ENCODE peak calls at places on chromosomes 4 and X, in six cellular contexts. I is heart right ventricle; U is colonic mucosa; R is mammary epithelial cell; Z is adipocyte; E is CD8-positive, alpha-beta memory T cell. P is an unnamed sample.
A peak's percentile ranks its signal among the peaks of the same experiment; 100 is the strongest.

GRCh38 chr4:70505152-70505748 is 13.1 kb upstream of the AMTN start:
- DNase-seq in I (peak; percentile 5), E (peak; percentile 18), U (peak; percentile 50), R (peak; percentile 26), Z (peak; percentile 83), P (no peak)

GRCh38 chr4:115944146-115944905 is 830.9 kb upstream of the NDST4 start:
- DNase-seq in E (no peak), I (no peak), R (no peak), Z (no peak), U (no peak), P (peak; percentile 1)

GRCh38 chr4:184007891-184008290 is 102.8 kb downstream of the STOX2 start:
- DNase-seq in U (no peak), E (no peak), Z (no peak), I (no peak), R (peak; percentile 32), P (peak; percentile 25)

GRCh38 chrX:46912098-46912672 is at the start of gene JADE3:
- DNase-seq in U (peak; percentile 79), R (peak; percentile 67), Z (peak; percentile 86), E (no peak), I (peak; percentile 73), P (peak; percentile 58)

GRCh38 chrX:46849933-46850332 is 13.1 kb downstream of the RP2 start:
- DNase-seq in E (no peak), Z (no peak), I (no peak), U (no peak), R (peak; percentile 29), P (no peak)

GRCh38 chr4:6374575-6374974 is 97.8 kb downstream of the PPP2R2C start:
- DNase-seq in Z (no peak), E (no peak), U (no peak), R (no peak), I (no peak), P (no peak)

GRCh38 chrX:153981231-153981630 is 8.7 kb downstream of the TMEM187 start:
- DNase-seq in Z (no peak), R (no peak), U (no peak), I (no peak), E (no peak), P (no peak)

GRCh38 chrX:68424719-68425118 is 8.6 kb downstream of the OPHN1 start:
- DNase-seq in R (no peak), E (no peak), I (no peak), U (no peak), Z (no peak), P (no peak)

GRCh38 chrX:40175416-40176255 is 77.9 kb upstream of the BCOR start:
- DNase-seq in E (peak; percentile 86), Z (peak; percentile 67), I (peak; percentile 75), R (no peak), U (peak; percentile 79), P (no peak)

GRCh38 chrX:39759526-39760224 is 338.1 kb downstream of the BCOR start:
- DNase-seq in E (no peak), R (no peak), Z (peak; percentile 72), U (no peak), I (no peak), P (peak; percentile 79)

GRCh38 chr4:145132521-145133098 is 34.5 kb downstream of the ABCE1 start:
- DNase-seq in I (peak; percentile 7), U (no peak), R (no peak), E (no peak), Z (no peak), P (peak; percentile 19)

GRCh38 chr4:80407246-80407645 is 71.7 kb downstream of the CFAP299 start:
- DNase-seq in R (no peak), I (peak; percentile 37), E (no peak), U (no peak), Z (peak; percentile 55), P (peak; percentile 80)

GRCh38 chr4:28006021-28006420 is 1145.4 kb downstream of the STIM2 start:
- DNase-seq in U (no peak), Z (no peak), E (no peak), I (no peak), R (no peak), P (no peak)

GRCh38 chrX:44945736-44946135 is 72.7 kb downstream of the KDM6A start:
- DNase-seq in Z (no peak), R (no peak), E (no peak), U (no peak), I (no peak), P (no peak)

GRCh38 chrX:43375146-43375545 is 281.0 kb upstream of the MAOA start:
- DNase-seq in E (no peak), Z (no peak), U (no peak), I (no peak), R (no peak), P (no peak)

GRCh38 chr4:67922697-67923096 is 38.9 kb upstream of the TMPRSS11D start:
- DNase-seq in U (no peak), I (no peak), R (peak; percentile 70), E (no peak), Z (peak; percentile 55), P (peak; percentile 71)

GRCh38 chr4:185479507-185479971 is 8.0 kb upstream of the CCDC110 start:
- DNase-seq in R (no peak), Z (no peak), E (no peak), I (no peak), U (no peak), P (no peak)

GRCh38 chr4:45442466-45442865 is 681.4 kb downstream of the GABRG1 start:
- DNase-seq in R (peak; percentile 31), U (no peak), Z (no peak), E (no peak), I (no peak), P (no peak)

GRCh38 chr4:104099141-104099540 is 379.4 kb upstream of the TACR3 start:
- DNase-seq in E (no peak), R (no peak), I (no peak), Z (no peak), U (no peak), P (no peak)

GRCh38 chr4:122890142-122890769 is 32.1 kb downstream of the NUDT6 start:
- DNase-seq in Z (no peak), I (no peak), R (no peak), E (no peak), U (no peak), P (peak; percentile 62)

GRCh38 chr4:122889726-122890125 is 32.7 kb downstream of the NUDT6 start:
- DNase-seq in U (no peak), I (no peak), R (peak; percentile 37), E (no peak), Z (no peak), P (no peak)

GRCh38 chr4:122882830-122883229 is 39.6 kb downstream of the NUDT6 start:
- DNase-seq in Z (no peak), I (no peak), E (no peak), U (no peak), R (no peak), P (no peak)

GRCh38 chr4:122879001-122879400 is 43.4 kb downstream of the NUDT6 start:
- DNase-seq in E (no peak), Z (no peak), R (no peak), U (no peak), I (no peak), P (no peak)

GRCh38 chr4:122884504-122884903 is 37.9 kb downstream of the NUDT6 start:
- DNase-seq in Z (peak; percentile 71), I (no peak), R (no peak), U (no peak), E (no peak), P (no peak)
- H3K4me1 ChIP-seq in Z (peaks cover 26% of the 10 kb centered on the region), I (no peaks in the 10 kb centered on the region), R (peaks cover 5% of the 10 kb centered on the region), U (no peaks in the 10 kb centered on the region), E (no peaks in the 10 kb centered on the region), P (no peaks in the 10 kb centered on the region)

DNA sequence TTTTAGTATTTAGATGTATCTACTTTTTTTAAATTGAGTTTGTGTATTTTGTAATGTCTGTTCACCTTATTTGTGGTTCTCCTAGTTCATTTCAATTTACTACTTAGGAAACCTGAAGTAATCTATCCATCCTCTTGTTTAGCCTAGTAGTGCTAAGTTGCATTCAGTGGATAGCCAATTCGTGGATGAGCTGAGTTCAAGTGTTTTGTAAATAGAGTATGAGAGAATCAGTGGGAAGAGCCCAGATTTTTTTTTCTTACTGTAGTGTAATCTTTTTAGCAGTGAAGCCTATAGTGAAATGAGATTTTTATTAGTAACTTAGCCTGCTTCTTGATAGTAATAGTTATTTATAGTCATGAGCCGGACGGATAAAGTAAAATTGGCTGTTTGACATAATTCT is 21.7 kb downstream of the STAG2 start:
- DNase-seq in R (no peak), Z (no peak), U (no peak), I (no peak), E (no peak), P (no peak)
- H3K4me1 ChIP-seq in R (no peaks in the 10 kb centered on the region), Z (peaks cover 4% of the 10 kb centered on the region), U (no peaks in the 10 kb centered on the region), I (no peaks in the 10 kb centered on the region), E (peaks cover 29% of the 10 kb centered on the region), P (no peaks in the 10 kb centered on the region)

DNA sequence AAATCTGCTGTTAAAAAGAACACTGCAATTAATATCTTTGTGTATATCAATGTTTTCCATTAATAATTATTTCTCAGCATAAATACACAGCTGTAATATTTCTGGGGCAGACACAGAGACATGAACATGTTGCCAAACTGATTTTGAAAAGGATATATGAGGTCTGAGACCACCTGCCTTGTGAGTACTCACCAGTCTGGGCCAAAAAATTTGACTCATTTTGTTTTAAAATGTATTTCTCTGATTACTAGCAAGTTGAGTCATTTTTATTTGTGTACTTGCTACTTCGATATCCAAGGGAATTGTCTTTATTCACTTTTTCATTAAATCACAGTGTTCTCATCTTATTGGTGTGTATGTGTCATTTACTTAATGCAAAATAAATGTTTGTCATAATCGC is 8.5 kb upstream of the RAI2 start:
- DNase-seq in I (no peak), R (no peak), E (no peak), U (no peak), Z (no peak), P (no peak)
- H3K4me1 ChIP-seq in I (no peaks in the 10 kb centered on the region), R (no peaks in the 10 kb centered on the region), E (no peaks in the 10 kb centered on the region), U (no peaks in the 10 kb centered on the region), Z (peaks cover 7% of the 10 kb centered on the region), P (no peaks in the 10 kb centered on the region)

GRCh38 chr4:8595237-8596087 is 2.9 kb downstream of the CPZ start:
- DNase-seq in U (no peak), Z (no peak), E (no peak), I (no peak), R (no peak), P (peak; percentile 12)
- H3K4me1 ChIP-seq in U (no peaks in the 10 kb centered on the region), Z (peaks cover 22% of the 10 kb centered on the region), E (no peaks in the 10 kb centered on the region), I (no peaks in the 10 kb centered on the region), R (no peaks in the 10 kb centered on the region), P (peaks cover 13% of the 10 kb centered on the region)

DNA sequence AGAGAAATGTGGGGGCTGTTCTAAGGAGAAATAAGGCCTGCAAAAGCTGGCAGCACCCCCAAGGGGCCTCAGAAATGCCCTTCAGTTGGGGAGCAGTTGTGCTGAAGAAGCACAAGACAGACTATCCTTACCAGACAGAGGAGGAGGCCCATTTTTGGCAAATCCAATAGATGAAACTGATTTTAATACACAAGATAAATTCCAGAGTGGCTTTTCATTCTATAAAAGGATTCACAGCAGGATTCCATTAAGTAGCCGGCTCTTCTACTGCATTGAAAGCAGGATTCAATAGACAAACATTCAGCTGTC is 8.1 kb downstream of the SEPTIN6 start:
- DNase-seq in Z (peak; percentile 19), I (no peak), R (no peak), E (no peak), U (no peak), P (no peak)
- H3K4me1 ChIP-seq in Z (peaks cover 12% of the 10 kb centered on the region), I (no peaks in the 10 kb centered on the region), R (no peaks in the 10 kb centered on the region), E (peaks cover 82% of the 10 kb centered on the region), U (no peaks in the 10 kb centered on the region), P (no peaks in the 10 kb centered on the region)

GRCh38 chr4:113288257-113288656 is 238.8 kb downstream of the ANK2 start:
- DNase-seq in E (no peak), U (no peak), Z (no peak), R (no peak), I (no peak), P (no peak)
- H3K4me1 ChIP-seq in E (no peaks in the 10 kb centered on the region), U (no peaks in the 10 kb centered on the region), Z (peaks cover 35% of the 10 kb centered on the region), R (peaks cover 5% of the 10 kb centered on the region), I (no peaks in the 10 kb centered on the region), P (peaks cover 10% of the 10 kb centered on the region)